ENCODE peak calls at places on chromosomes 3 and 15, in four cellular contexts. I is vagina, D is GM12878, A is lower lobe of right lung. K is an unnamed sample.
A peak's percentile ranks its signal among the peaks of the same experiment; 100 is the strongest.

GRCh38 chr3:58102976-58103447 is 94.8 kb downstream of the FLNB start:
- DNase-seq in I (no peak), D (no peak), A (no peak), K (no peak)

GRCh38 chr15:39106913-39107312 is 474.0 kb upstream of the THBS1 start:
- DNase-seq in I (no peak), D (no peak), A (no peak), K (no peak)

GRCh38 chr3:160768918-160769317 is 12.9 kb downstream of the PPM1L start:
- DNase-seq in I (no peak), D (no peak), A (no peak), K (no peak)

GRCh38 chr3:135992072-135992471 is 26.5 kb downstream of the PPP2R3A start:
- DNase-seq in I (no peak), D (no peak), A (no peak), K (no peak)

GRCh38 chr15:33190539-33190938 is 4.0 kb downstream of the FMN1 start:
- DNase-seq in I (no peak), D (no peak), A (no peak), K (no peak)

GRCh38 chr15:36951747-36952247 is 148.6 kb downstream of the MEIS2 start:
- DNase-seq in I (no peak), D (no peak), A (no peak), K (no peak)

GRCh38 chr15:39083213-39083612 is 497.7 kb upstream of the THBS1 start:
- DNase-seq in I (no peak), D (no peak), A (no peak), K (no peak)

GRCh38 chr3:12472000-12472399 is 12.3 kb upstream of the TSEN2 start:
- DNase-seq in I (no peak), D (no peak), A (no peak), K (no peak)

GRCh38 chr3:61894988-61895935 is 333.9 kb downstream of the PTPRG start:
- DNase-seq in I (no peak), D (peak; percentile 87), A (no peak), K (peak; percentile 79)

GRCh38 chr3:108006077-108006675 is 84.7 kb downstream of the CD47 start:
- DNase-seq in I (no peak), D (no peak), A (peak; percentile 50), K (no peak)

DNA sequence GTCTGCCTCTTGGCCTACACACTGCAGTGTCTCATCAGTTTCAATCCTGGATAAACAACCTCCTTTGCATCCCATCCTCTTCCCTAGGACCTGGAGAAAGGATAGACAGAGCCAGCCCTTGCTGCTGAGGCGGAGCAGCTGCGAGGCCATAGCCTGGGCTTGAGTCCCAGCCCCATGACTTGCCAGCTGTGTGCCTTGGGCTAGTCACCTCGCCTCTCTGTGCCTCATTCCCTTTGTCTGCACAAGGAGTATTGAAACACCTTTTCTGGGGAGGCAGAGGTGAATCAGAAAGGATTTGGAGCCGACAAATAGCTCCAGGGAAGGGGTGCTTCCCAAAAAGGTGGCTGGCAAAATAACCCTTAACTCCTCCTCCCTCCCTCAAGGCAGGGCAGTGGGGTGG is 65.0 kb upstream of the SLC6A1 start:
- DNase-seq in I (no peak), D (no peak), A (no peak), K (no peak)
- H3K4me1 ChIP-seq in I (peaks cover 6% of the 10 kb centered on the region), D (no peaks in the 10 kb centered on the region), A (no peaks in the 10 kb centered on the region), K (no peaks in the 10 kb centered on the region)

GRCh38 chr3:170361711-170362110 is 4.2 kb downstream of the SKIL start:
- DNase-seq in I (no peak), D (no peak), A (no peak), K (no peak)
- H3K4me1 ChIP-seq in I (peaks cover 73% of the 10 kb centered on the region), D (peaks cover 10% of the 10 kb centered on the region), A (peaks cover 74% of the 10 kb centered on the region), K (peaks cover 6% of the 10 kb centered on the region)

GRCh38 chr3:50599716-50600118 is 11.9 kb downstream of the CISH start:
- DNase-seq in I (no peak), D (no peak), A (no peak), K (no peak)
- H3K4me1 ChIP-seq in I (peaks cover 57% of the 10 kb centered on the region), D (peaks cover 14% of the 10 kb centered on the region), A (peaks cover 64% of the 10 kb centered on the region), K (peaks cover 4% of the 10 kb centered on the region)

GRCh38 chr3:123656691-123657090 is 71.8 kb upstream of the HACD2 start:
- DNase-seq in I (no peak), D (no peak), A (no peak), K (no peak)
- H3K4me1 ChIP-seq in I (peaks cover 94% of the 10 kb centered on the region), D (no peaks in the 10 kb centered on the region), A (peaks cover 99% of the 10 kb centered on the region), K (peaks cover 11% of the 10 kb centered on the region)

GRCh38 chr15:101246391-101246790 is 5.5 kb downstream of the CHSY1 start:
- DNase-seq in I (no peak), D (no peak), A (no peak), K (no peak)

GRCh38 chr15:101248274-101248673 is 3.6 kb downstream of the CHSY1 start:
- DNase-seq in I (no peak), D (no peak), A (no peak), K (no peak)

GRCh38 chr15:101244039-101244781 is 7.6 kb downstream of the CHSY1 start:
- DNase-seq in I (no peak), D (no peak), A (no peak), K (no peak)

GRCh38 chr15:101244889-101245668 is 6.8 kb downstream of the CHSY1 start:
- DNase-seq in I (no peak), D (no peak), A (no peak), K (no peak)

DNA sequence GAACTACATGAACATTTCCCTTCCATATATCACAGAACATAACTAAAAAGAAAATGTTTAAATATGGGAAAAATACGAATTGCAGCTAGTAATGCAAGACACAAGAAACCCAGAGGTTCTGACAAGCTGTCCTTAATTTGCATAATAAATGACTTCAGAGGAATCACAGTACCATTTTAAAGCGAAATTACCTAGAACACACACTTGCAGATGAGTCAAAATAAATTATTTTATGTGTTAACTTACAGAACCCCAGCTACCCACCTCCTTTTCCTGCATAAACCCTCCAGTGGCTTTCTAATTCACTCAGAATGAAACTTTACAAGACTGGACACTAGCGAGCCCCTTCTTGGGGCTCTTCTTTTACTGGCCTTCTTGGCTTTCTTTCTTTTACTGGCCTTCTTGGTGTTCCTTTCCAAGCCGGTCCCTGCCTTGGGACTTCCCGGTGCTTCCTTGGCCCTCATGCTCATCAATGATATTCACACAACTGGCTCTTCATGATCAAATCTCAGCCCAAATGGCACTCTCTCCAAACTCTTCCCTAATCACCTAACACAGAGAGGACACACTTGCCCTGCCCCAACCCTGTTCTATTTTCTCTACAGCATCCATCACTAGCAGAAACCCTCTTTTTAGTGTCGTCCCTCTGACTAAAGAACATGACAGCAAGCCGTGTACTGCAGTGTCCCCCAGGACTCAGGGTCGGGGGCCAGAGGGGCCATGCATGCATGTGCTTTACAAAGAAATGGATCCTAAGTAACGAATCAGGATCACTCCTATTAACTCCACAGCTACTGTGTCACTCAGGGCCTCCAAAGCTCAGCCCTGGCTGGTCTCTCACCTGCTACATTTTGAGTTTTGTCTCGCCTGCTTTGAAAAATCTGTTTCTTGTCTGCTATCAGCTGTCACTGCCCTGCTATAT is 4.8 kb downstream of the CHSY1 start:
- DNase-seq in I (no peak), D (no peak), A (no peak), K (no peak)
- H3K4me1 ChIP-seq in I (peaks cover 88% of the 10 kb centered on the region), D (peaks cover 29% of the 10 kb centered on the region), A (peaks cover 83% of the 10 kb centered on the region), K (peaks cover 8% of the 10 kb centered on the region)

GRCh38 chr3:193778676-193779075 is 185.7 kb downstream of the OPA1 start:
- DNase-seq in I (no peak), D (no peak), A (no peak), K (no peak)

GRCh38 chr3:193779933-193780332 is 186.9 kb downstream of the OPA1 start:
- DNase-seq in I (no peak), D (no peak), A (no peak), K (no peak)

GRCh38 chr3:193782280-193782654 is 189.3 kb downstream of the OPA1 start:
- DNase-seq in I (no peak), D (no peak), A (peak; percentile 57), K (no peak)

GRCh38 chr3:193780810-193781472 is 187.9 kb downstream of the OPA1 start:
- DNase-seq in I (no peak), D (no peak), A (peak; percentile 68), K (peak; percentile 89)

DNA sequence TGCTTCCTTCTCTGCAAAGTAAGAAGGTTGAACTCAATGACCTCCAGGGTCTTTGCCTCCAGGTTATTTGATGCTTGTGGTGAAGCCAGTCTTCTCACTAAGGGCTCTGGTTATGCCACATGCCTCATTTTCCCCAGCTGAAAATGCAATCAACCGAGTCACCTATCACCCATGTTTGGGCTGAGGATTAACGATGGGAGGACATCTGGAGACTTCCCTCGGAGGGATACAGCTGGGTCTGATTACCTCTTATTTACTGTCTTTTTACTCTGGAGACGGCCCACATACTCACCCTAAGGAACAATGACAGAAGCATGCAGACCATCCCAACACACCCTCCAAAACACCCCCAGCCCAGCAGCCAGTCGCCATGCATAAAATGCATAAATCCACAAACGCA is 187.4 kb downstream of the OPA1 start:
- DNase-seq in I (no peak), D (no peak), A (no peak), K (no peak)
- H3K4me1 ChIP-seq in I (peaks cover 31% of the 10 kb centered on the region), D (no peaks in the 10 kb centered on the region), A (peaks cover 14% of the 10 kb centered on the region), K (no peaks in the 10 kb centered on the region)

GRCh38 chr15:78875107-78875914 is 2.6 kb downstream of the MORF4L1 start:
- DNase-seq in I (no peak), D (no peak), A (no peak), K (no peak)
- H3K4me1 ChIP-seq in I (peaks cover 65% of the 10 kb centered on the region), D (peaks cover 19% of the 10 kb centered on the region), A (peaks cover 61% of the 10 kb centered on the region), K (peaks cover 3% of the 10 kb centered on the region)

GRCh38 chr3:71482771-71483170 is 100.8 kb downstream of the FOXP1 start:
- DNase-seq in I (no peak), D (no peak), A (no peak), K (no peak)
- H3K4me1 ChIP-seq in I (peaks cover 7% of the 10 kb centered on the region), D (no peaks in the 10 kb centered on the region), A (no peaks in the 10 kb centered on the region), K (no peaks in the 10 kb centered on the region)

GRCh38 chr3:105828703-105829102 is 40.1 kb downstream of the CBLB start:
- DNase-seq in I (no peak), D (no peak), A (no peak), K (no peak)
- H3K4me1 ChIP-seq in I (peaks cover 35% of the 10 kb centered on the region), D (peaks cover 40% of the 10 kb centered on the region), A (peaks cover 13% of the 10 kb centered on the region), K (peaks cover 4% of the 10 kb centered on the region)

GRCh38 chr3:188294113-188294512 is 140.2 kb downstream of the LPP start:
- DNase-seq in I (no peak), D (no peak), A (no peak), K (no peak)

GRCh38 chr3:188295876-188296275 is 141.9 kb downstream of the LPP start:
- DNase-seq in I (no peak), D (no peak), A (no peak), K (no peak)

GRCh38 chr3:188296761-188297689 is 143.1 kb downstream of the LPP start:
- DNase-seq in I (no peak), D (no peak), A (no peak), K (no peak)

GRCh38 chr3:188292827-188293226 is 138.9 kb downstream of the LPP start:
- DNase-seq in I (no peak), D (no peak), A (no peak), K (no peak)

DNA sequence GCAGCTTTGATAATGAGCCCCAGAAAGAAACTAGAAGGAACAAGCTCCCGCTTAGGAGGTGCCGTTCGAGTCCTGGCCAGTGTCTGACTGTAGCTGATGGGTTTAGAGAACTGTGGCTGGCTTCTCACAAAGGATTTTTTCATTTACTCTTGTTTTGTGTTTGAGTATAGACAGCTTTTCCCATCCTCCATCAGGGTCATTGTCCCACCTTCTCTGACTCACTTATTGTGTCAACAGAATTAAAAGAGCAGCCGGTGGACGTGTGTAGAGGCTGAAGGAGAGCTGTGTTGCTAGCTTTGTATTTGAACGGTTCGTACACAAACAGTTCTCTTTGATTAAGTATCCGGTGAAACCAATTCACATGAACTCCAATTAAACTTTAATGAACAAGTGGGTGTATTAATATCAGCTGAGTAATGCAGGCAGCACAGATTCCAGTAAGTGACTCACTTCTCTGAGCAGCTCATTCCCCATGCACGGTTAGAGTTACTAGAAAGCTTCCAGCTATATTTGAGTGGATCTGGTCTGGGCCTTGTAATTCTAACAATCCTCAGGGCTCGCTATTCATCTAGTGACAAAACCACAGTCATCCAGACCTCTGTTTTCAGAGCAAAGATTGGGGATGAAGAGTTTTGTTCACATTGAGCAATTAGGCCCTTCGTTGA is 141.0 kb downstream of the LPP start:
- DNase-seq in I (no peak), D (no peak), A (no peak), K (no peak)
- H3K4me1 ChIP-seq in I (peaks cover 51% of the 10 kb centered on the region), D (no peaks in the 10 kb centered on the region), A (peaks cover 71% of the 10 kb centered on the region), K (peaks cover 37% of the 10 kb centered on the region)